ENCODE peak calls at places on chromosome 15, in five cellular contexts. N is tibial nerve, E is transverse colon, W is brain microvascular endothelial cell, S is HS-5. J is an unnamed sample.

GRCh38 chr15:52730163-52730562 is 51.0 kb upstream of the ATOSA start:
- DNase-seq in N (no peak), E (no peak), W (no peak), S (peak; percentile 53), J (no peak)

GRCh38 chr15:61835476-61836106 is 224.7 kb downstream of the VPS13C start:
- DNase-seq in N (peak; percentile 49), E (peak; percentile 64), W (peak; percentile 65), S (peak; percentile 19), J (peak; percentile 34)

GRCh38 chr15:77025066-77025435 is 30.1 kb downstream of the PSTPIP1 start:
- DNase-seq in N (peak; percentile 6), E (no peak), W (no peak), S (no peak), J (no peak)

GRCh38 chr15:71397377-71397776 is 282.1 kb downstream of the THSD4 start:
- DNase-seq in N (no peak), E (peak; percentile 56), W (no peak), S (no peak), J (no peak)

GRCh38 chr15:41821831-41822230 is 6.1 kb upstream of the JMJD7 start:
- DNase-seq in N (no peak), E (no peak), W (no peak), S (no peak), J (no peak)

GRCh38 chr15:69629631-69630161 is 177.1 kb downstream of the RPLP1 start:
- DNase-seq in N (no peak), E (no peak), W (no peak), S (no peak), J (no peak)

GRCh38 chr15:94576889-94577533 is 345.6 kb downstream of the MCTP2 start:
- DNase-seq in N (no peak), E (peak; percentile 10), W (no peak), S (no peak), J (peak; percentile 3)

GRCh38 chr15:59111267-59111666 is 6.3 kb downstream of the CCNB2 start:
- DNase-seq in N (no peak), E (no peak), W (no peak), S (no peak), J (no peak)

GRCh38 chr15:70111203-70112017 is 13.7 kb upstream of the TLE3 start:
- DNase-seq in N (peak; percentile 49), E (peak; percentile 76), W (peak; percentile 86), S (no peak), J (peak; percentile 20)

GRCh38 chr15:67873777-67874176 is 33.9 kb upstream of the RNU6-1 start:
- DNase-seq in N (no peak), E (no peak), W (no peak), S (no peak), J (no peak)

GRCh38 chr15:74857082-74857655 is 14.2 kb upstream of the ULK3 start:
- DNase-seq in N (no peak), E (peak; percentile 70), W (no peak), S (no peak), J (no peak)

GRCh38 chr15:44727462-44728231 is 8.7 kb upstream of the TRIM69 start:
- DNase-seq in N (no peak), E (no peak), W (no peak), S (no peak), J (no peak)

GRCh38 chr15:44501768-44502366 is 35.1 kb upstream of the EIF3J start:
- DNase-seq in N (no peak), E (no peak), W (no peak), S (peak; percentile 24), J (no peak)

GRCh38 chr15:40047413-40048154 is 8.6 kb upstream of the SRP14 start:
- DNase-seq in N (no peak), E (peak; percentile 69), W (peak; percentile 74), S (peak; percentile 32), J (no peak)